ENCODE peak calls at places on chromosomes 13 and 19, in seven cellular contexts. S is breast epithelium, F is mammary epithelial cell, Y is hepatocyte, G is H1, N is psoas muscle, W is uterus. I is an unnamed sample. For H3K9me3 and H3K27me3, the result is how much of the 10 kb centered on the place peaks cover.

GRCh38 chr19:45878043-45878794 is 7.7 kb downstream of the IRF2BP1 start:
- DNase-seq in S (peak), F (no peak), Y (peak), G (no peak), N (no peak), W (no peak), I (no peak)

GRCh38 chr19:48910803-48911202 is 10.7 kb downstream of the NUCB1 start:
- DNase-seq in S (no peak), F (no peak), Y (no peak), G (no peak), N (no peak), W (no peak), I (no peak)

GRCh38 chr13:41974262-41974900 is 13.5 kb upstream of the VWA8 start:
- DNase-seq in S (no peak), F (peak), Y (no peak), G (no peak), N (no peak), W (no peak), I (no peak)

GRCh38 chr13:74062933-74063332 is 71.3 kb downstream of the KLF12 start:
- DNase-seq in S (no peak), F (no peak), Y (no peak), G (no peak), N (peak), W (peak), I (no peak)

GRCh38 chr19:45419895-45420294 is 3.8 kb downstream of the ERCC1 start:
- DNase-seq in S (no peak), F (no peak), Y (no peak), G (no peak), N (no peak), W (no peak), I (no peak)

GRCh38 chr19:34254552-34255432 is at the start of gene GARRE1:
- DNase-seq in S (no peak), F (no peak), Y (peak), G (no peak), N (peak), W (peak), I (no peak)

GRCh38 chr19:9413240-9413954 is 22.0 kb downstream of the ZNF266 start:
- DNase-seq in S (no peak), F (no peak), Y (no peak), G (no peak), N (no peak), W (no peak), I (no peak)

GRCh38 chr13:94309997-94310842 is 169.3 kb downstream of the DCT start:
- DNase-seq in S (no peak), F (peak), Y (no peak), G (no peak), N (no peak), W (no peak), I (no peak)

GRCh38 chr19:46898731-46899130 is 37.9 kb downstream of the ARHGAP35 start:
- DNase-seq in S (no peak), F (peak), Y (peak), G (no peak), N (no peak), W (peak), I (no peak)

DNA sequence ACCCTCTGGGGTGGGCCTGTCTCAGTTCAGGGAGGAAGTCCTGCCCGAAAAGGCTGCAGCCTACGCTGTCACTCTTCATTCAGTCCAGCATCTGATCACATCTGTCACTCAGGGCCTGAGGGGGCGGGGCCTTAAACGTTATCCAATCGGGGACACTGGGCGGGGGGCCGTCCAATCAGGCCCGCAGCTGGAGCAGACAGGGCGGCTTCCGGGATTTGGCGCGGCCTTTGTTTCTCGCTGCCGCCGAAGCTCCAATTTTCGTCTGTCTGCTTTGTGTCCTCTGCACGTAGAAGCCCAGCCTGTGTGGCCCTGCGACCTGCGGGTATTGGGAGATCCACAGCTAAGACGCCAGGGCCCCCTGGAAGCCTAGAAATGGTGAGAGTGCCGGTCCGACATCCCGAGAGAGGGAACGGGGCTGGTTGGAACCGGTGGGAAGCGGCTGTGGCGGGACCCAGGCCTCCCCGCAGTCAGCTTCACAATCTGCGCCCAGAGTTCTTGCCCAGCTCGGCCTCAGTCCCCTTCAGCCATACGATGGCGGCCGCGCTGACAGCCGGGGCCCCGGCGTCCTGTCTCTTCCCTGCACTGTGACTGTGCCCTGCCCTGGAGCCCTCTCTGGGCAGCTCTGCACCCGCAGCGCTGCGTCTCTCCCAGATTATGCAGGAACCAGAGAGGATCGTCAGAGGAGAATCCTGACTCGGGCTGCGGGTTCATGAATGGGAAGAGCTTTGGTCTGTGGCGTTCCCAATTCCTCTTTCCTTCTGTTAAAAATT is at the start of gene ZNF730:
- DNase-seq in S (peak), F (peak), Y (peak), G (peak), N (peak), W (peak), I (no peak)
- H3K9me3 ChIP-seq in S (under half), F (under half), Y (under half), G (under half), N (under half), W (under half), I (under half)

GRCh38 chr19:51247972-51248371 is 2.9 kb upstream of the SIGLECL1 start:
- DNase-seq in S (no peak), F (no peak), Y (no peak), G (no peak), N (no peak), W (no peak), I (no peak)
- H3K27me3 ChIP-seq in S (under half), F (under half), Y (under half), G (under half), N (under half), W (under half), I (under half)

DNA sequence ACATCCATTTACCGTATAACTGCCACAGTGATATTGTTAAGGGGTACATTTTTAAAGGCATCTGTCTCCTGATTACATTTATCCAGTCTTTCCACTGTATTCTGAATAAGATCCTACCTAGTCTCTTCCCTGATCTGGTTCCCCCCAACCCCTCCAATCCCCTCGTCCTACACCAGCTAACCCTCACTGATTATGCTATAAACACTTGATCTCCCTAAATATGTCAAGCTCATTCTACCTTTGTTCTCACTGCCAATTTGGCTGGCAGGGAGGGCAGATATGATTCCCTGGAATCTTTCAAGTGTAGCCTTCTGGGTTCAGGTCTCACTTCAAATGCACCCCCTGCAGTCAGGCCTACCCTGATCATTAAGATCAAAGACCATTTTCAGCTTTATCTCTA is 1379.8 kb upstream of the MIR17HG start:
- DNase-seq in S (no peak), F (no peak), Y (no peak), G (no peak), N (no peak), W (no peak), I (no peak)
- H3K9me3 ChIP-seq in S (under half), F (under half), Y (under half), G (under half), N (under half), W (under half), I (under half)

DNA sequence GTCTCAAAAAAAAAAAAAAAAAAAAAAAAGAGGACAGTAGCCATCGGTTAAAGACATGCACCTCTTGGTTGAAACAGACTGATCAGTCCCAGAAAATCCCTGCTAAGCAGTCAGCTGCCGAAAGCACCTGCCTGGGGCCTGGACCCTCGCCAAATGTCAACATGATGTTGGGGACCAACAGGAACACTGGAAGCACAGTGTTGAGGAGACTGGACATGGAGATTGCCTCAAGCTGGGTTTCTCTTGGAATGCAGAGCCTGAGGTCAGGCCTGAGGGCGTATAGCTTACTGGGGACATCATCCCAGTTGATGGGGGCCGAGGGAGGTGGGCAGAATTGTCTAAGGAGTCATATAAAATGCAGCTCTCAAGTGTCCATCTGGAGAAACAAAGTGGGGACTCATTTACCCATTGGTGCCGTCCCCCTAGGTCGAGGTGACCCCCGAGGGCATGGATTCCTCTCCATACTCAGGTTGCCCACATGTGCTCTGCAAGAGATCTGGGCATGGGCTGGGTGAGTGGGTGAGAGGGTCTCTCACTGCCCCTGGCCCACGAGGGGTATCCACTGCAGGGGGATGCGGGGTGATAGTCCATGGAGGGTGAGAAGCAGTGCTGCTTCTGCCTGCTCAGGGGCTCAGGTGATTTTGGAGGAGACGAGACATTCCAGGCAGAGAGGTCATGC is 164.5 kb downstream of the URI1 start:
- DNase-seq in S (no peak), F (no peak), Y (no peak), G (no peak), N (no peak), W (no peak), I (no peak)
- H3K27me3 ChIP-seq in S (under half), F (under half), Y (under half), G (under half), N (under half), W (under half), I (under half)

GRCh38 chr19:58021541-58022282 is 12.1 kb upstream of the ZSCAN1 start:
- DNase-seq in S (peak), F (peak), Y (peak), G (no peak), N (no peak), W (peak), I (no peak)
- H3K9me3 ChIP-seq in S (under half), F (under half), Y (under half), G (under half), N (under half), W (under half), I (under half)

GRCh38 chr19:3034194-3034844 is 5.2 kb upstream of the TLE2 start:
- DNase-seq in S (no peak), F (no peak), Y (peak), G (no peak), N (no peak), W (no peak), I (no peak)

GRCh38 chr19:3033595-3034193 is 4.6 kb upstream of the TLE2 start:
- DNase-seq in S (no peak), F (no peak), Y (no peak), G (no peak), N (no peak), W (no peak), I (no peak)

GRCh38 chr19:3029070-3029923 is at the start of gene TLE2:
- DNase-seq in S (no peak), F (no peak), Y (peak), G (no peak), N (peak), W (no peak), I (no peak)

GRCh38 chr19:3028305-3029069 is 593 bp downstream of the TLE2 start:
- DNase-seq in S (no peak), F (no peak), Y (peak), G (no peak), N (peak), W (no peak), I (no peak)

GRCh38 chr19:3031607-3031867 is 2.5 kb upstream of the TLE2 start:
- DNase-seq in S (no peak), F (no peak), Y (no peak), G (no peak), N (no peak), W (no peak), I (no peak)
- H3K27me3 ChIP-seq in S (under half), F (under half), Y (under half), G (half or more), N (under half), W (under half), I (under half)

GRCh38 chr19:50172726-50173125 is 9.6 kb upstream of the IZUMO2 start:
- DNase-seq in S (no peak), F (no peak), Y (no peak), G (no peak), N (no peak), W (no peak), I (no peak)
- H3K9me3 ChIP-seq in S (under half), F (under half), Y (under half), G (under half), N (under half), W (under half), I (under half)

DNA sequence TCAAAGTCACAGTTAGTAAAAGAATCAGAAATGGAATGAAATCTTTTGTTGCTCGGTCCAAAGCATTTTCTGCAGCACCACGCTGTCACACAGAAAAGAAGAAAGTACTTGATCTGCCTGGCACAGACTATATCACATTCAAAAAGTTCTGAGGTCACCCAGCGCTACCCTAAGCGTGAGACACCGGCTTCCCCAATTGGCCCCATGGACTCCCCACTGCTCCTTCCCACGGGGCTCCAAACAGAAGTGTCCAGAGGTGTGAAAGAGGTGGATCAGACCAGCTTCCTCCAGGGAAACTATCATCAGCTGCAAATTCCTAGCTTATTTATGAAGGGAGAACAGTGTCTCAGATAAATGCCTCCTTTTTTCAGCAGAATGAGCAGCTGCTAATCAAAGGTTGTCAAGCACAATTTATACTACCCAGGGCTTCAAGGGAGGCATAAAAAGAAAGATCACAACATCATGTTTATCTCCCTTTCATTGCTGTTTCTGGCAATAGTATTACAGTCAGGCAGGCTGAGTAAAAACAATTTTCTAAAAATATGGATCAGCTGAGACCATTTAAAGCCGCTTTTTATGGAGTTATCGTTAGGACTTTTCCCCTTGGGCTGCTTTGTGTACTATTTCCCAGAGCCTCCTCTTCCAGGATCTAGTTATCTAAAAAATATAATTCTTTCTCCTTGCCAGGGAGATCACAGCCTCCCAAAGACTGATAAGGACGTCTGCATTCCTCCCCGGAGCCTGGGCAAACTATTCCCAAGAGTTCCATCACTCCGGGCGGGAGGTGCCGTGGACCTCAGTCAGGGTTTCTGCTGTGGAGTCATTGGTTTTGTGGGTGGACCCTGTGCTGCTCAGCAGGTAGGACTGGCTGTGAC is 207.9 kb downstream of the LHFPL6 start:
- DNase-seq in S (no peak), F (no peak), Y (no peak), G (no peak), N (no peak), W (no peak), I (no peak)
- H3K27me3 ChIP-seq in S (under half), F (under half), Y (under half), G (under half), N (under half), W (under half), I (under half)

I was measured in esophagus squamous epithelium.